ENCODE peak calls at places on chromosomes 7 and 10, in ten cellular contexts. G is Peyer's patch, J is testis, S is endothelial cell of umbilical vein, K is sigmoid colon, N is IMR-90, L is HCT116, D is HepG2, I is esophagus squamous epithelium, Q is stomach. T is an unnamed sample.

GRCh38 chr7:10685040-10685439 is 288.6 kb upstream of the PHF14 start:
- DNase-seq in D (no peak), J (no peak), I (no peak), G (no peak), L (no peak), Q (no peak), K (no peak), N (no peak), S (no peak), T (no peak)

GRCh38 chr7:122626785-122627184 is 72.1 kb downstream of the RNF133 start:
- DNase-seq in Q (no peak), I (no peak), J (no peak), K (no peak), G (no peak), D (no peak), S (peak; percentile 13), N (no peak), L (no peak), T (no peak)

GRCh38 chr7:129940329-129940728 is 12.4 kb downstream of the UBE2H start:
- DNase-seq in Q (no peak), I (no peak), K (no peak), D (no peak), J (peak; percentile 7), G (no peak), L (no peak), N (no peak), S (no peak), T (no peak)

GRCh38 chr10:120415709-120416330 is 41.2 kb upstream of the PLPP4 start:
- DNase-seq in K (no peak), D (no peak), Q (no peak), I (no peak), L (no peak), N (peak; percentile 38), G (no peak), S (peak; percentile 40), J (no peak), T (no peak)

GRCh38 chr7:69932034-69932628 is 333.9 kb downstream of the AUTS2 start:
- DNase-seq in K (no peak), S (no peak), J (peak; percentile 54), Q (no peak), L (no peak), D (no peak), I (no peak), N (peak; percentile 4), G (no peak), T (peak; percentile 20)

GRCh38 chr7:151091431-151091830 is 5.2 kb downstream of the AGAP3 start:
- DNase-seq in D (no peak), G (peak; percentile 85), S (peak; percentile 26), J (no peak), I (no peak), K (no peak), N (no peak), L (no peak), Q (no peak), T (no peak)

GRCh38 chr10:86211691-86212390 is 154.8 kb downstream of the GRID1 start:
- DNase-seq in S (no peak), I (no peak), N (no peak), J (no peak), D (no peak), K (no peak), L (no peak), Q (no peak), G (no peak), T (no peak)

GRCh38 chr10:67853512-67853911 is 15.5 kb upstream of the DNAJC12 start:
- DNase-seq in J (no peak), S (no peak), N (no peak), G (no peak), K (no peak), D (no peak), I (no peak), L (no peak), Q (no peak), T (no peak)

GRCh38 chr10:31030216-31030615 is 1.4 kb downstream of the ZNF438 start:
- DNase-seq in G (no peak), J (no peak), D (no peak), L (no peak), S (peak; percentile 84), Q (no peak), N (peak; percentile 16), K (no peak), I (no peak), T (no peak)

GRCh38 chr10:13079776-13080050 is 20.2 kb upstream of the OPTN start:
- DNase-seq in Q (no peak), G (no peak), I (no peak), N (no peak), K (no peak), L (no peak), J (no peak), S (no peak), D (no peak), T (no peak)

GRCh38 chr7:79730971-79731370 is 277.5 kb upstream of the MAGI2 start:
- DNase-seq in L (no peak), D (no peak), Q (no peak), N (no peak), G (no peak), J (no peak), I (no peak), S (no peak), K (no peak), T (no peak)

GRCh38 chr10:62130948-62131347 is 137.7 kb downstream of the RTKN2 start:
- DNase-seq in J (no peak), S (peak; percentile 99), L (no peak), Q (no peak), N (peak; percentile 98), G (no peak), K (no peak), D (no peak), I (no peak), T (no peak)

GRCh38 chr7:158676898-158677297 is 27.7 kb downstream of the NCAPG2 start:
- DNase-seq in S (no peak), Q (no peak), I (no peak), N (no peak), D (no peak), G (no peak), L (no peak), K (no peak), J (no peak), T (no peak)

GRCh38 chr10:90227259-90227658 is 525.9 kb downstream of the KIF20B start:
- DNase-seq in Q (no peak), G (no peak), J (no peak), L (peak; percentile 99), I (no peak), D (no peak), S (peak; percentile 88), N (peak; percentile 34), K (no peak), T (no peak)

GRCh38 chr10:50618624-50619023 is 5.1 kb downstream of the SGMS1 start:
- DNase-seq in G (no peak), J (no peak), D (no peak), K (no peak), L (no peak), N (no peak), Q (no peak), S (no peak), I (no peak), T (no peak)

GRCh38 chr10:119305860-119306513 is 98.6 kb downstream of the GRK5 start:
- DNase-seq in K (peak; percentile 95), D (no peak), I (peak; percentile 19), Q (peak; percentile 52), J (no peak), S (peak; percentile 99), N (peak; percentile 99), L (peak; percentile 97), G (peak; percentile 90), T (peak; percentile 96)
- TF ChIP-seq POLR2A in K (no peak), D (no peak), I (no peak), Q (no peak), J (no peak), S (peak; percentile 29), N (no peak), L (no peak), G (no peak), T (no peak)

DNA sequence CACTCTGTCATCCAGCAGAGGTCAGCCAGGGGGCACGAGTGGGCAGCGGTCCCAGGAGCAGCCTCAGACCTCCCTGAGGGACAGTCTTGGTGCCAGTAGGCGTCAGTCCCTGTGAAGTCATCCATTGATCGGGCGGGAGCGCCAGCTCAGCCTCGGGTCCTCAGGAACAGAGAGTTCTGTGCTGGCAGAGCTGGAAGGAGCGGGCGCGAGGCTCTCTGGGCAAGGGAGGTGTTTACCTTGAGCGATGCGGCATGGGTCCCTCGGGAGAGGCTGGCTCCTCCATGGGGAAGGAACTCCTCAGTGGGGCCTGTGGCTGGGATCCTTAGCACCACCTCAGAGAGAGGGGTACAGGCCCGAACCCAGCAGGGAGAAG is 101.1 kb upstream of the PPIF start:
- DNase-seq in I (no peak), N (no peak), Q (peak; percentile 78), G (peak; percentile 60), K (peak; percentile 92), D (no peak), L (no peak), J (peak; percentile 60), S (peak; percentile 21), T (peak; percentile 58)
- H3K4me1 ChIP-seq in I (peaks cover 98% of the 10 kb centered on the region), N (peaks cover 38% of the 10 kb centered on the region), Q (peaks cover 76% of the 10 kb centered on the region), G (peaks cover 66% of the 10 kb centered on the region), K (peaks cover 89% of the 10 kb centered on the region), D (no peaks in the 10 kb centered on the region), L (no peaks in the 10 kb centered on the region), J (peaks cover 38% of the 10 kb centered on the region), S (peaks cover 44% of the 10 kb centered on the region), T (peaks cover 7% of the 10 kb centered on the region)

GRCh38 chr7:101232141-101232821 is 5.3 kb downstream of the CLDN15 start:
- DNase-seq in J (peak; percentile 47), N (no peak), D (no peak), G (peak; percentile 90), Q (peak; percentile 80), I (no peak), L (no peak), S (peak; percentile 10), K (no peak), T (no peak)
- TF ChIP-seq POLR2A in J (no peak), N (no peak), D (no peak), G (peak; percentile 73), Q (no peak), I (no peak), L (no peak), S (no peak), K (no peak), T (no peak)

GRCh38 chr10:72315611-72316385 is 38.9 kb downstream of the DNAJB12 start:
- DNase-seq in K (peak; percentile 89), S (peak; percentile 78), N (peak; percentile 52), D (no peak), G (no peak), I (no peak), L (no peak), J (peak; percentile 93), Q (peak; percentile 89), T (peak; percentile 67)

GRCh38 chr10:72316386-72316700 is 38.4 kb downstream of the DNAJB12 start:
- DNase-seq in J (no peak), K (no peak), G (no peak), Q (no peak), L (no peak), S (no peak), I (no peak), N (no peak), D (no peak), T (no peak)

GRCh38 chr10:72314263-72314662 is 40.5 kb downstream of the DNAJB12 start:
- DNase-seq in L (no peak), G (no peak), N (no peak), D (no peak), S (no peak), Q (no peak), I (no peak), K (no peak), J (no peak), T (no peak)

GRCh38 chr10:72316748-72317435 is 37.8 kb downstream of the DNAJB12 start:
- DNase-seq in S (peak; percentile 61), L (no peak), J (peak; percentile 84), G (peak; percentile 92), D (peak; percentile 73), N (no peak), K (peak; percentile 85), I (no peak), Q (peak; percentile 78), T (no peak)

GRCh38 chr10:72315054-72315453 is 39.7 kb downstream of the DNAJB12 start:
- DNase-seq in K (no peak), I (no peak), D (no peak), G (no peak), S (no peak), Q (no peak), N (no peak), J (peak; percentile 70), L (no peak), T (no peak)
- H3K4me1 ChIP-seq in K (peaks cover 41% of the 10 kb centered on the region), I (peaks cover 73% of the 10 kb centered on the region), D (peaks cover 74% of the 10 kb centered on the region), G (peaks cover 39% of the 10 kb centered on the region), S (peaks cover 43% of the 10 kb centered on the region), Q (peaks cover 49% of the 10 kb centered on the region), N (peaks cover 22% of the 10 kb centered on the region), J (peaks cover 48% of the 10 kb centered on the region), L (peaks cover 45% of the 10 kb centered on the region), T (peaks cover 8% of the 10 kb centered on the region)